ENCODE peak calls at places on chromosomes 12 and 14, in six cellular contexts. Q is H9, O is astrocyte, B is SK-N-SH, L is endodermal cell, S is fibroblast of lung. D is an unnamed sample.

GRCh38 chr12:47276253-47277070 is 196.7 kb upstream of the AMIGO2 start:
- DNase-seq in Q (no peak), O (no peak), B (no peak), L (no peak), S (peak; percentile 79), D (peak; percentile 53)

GRCh38 chr14:81400852-81401251 is 728 bp upstream of the STON2 start:
- DNase-seq in Q (no peak), O (peak; percentile 100), B (no peak), L (no peak), S (peak; percentile 99), D (peak; percentile 98)

GRCh38 chr12:6039894-6040601 is 84.4 kb downstream of the VWF start:
- DNase-seq in Q (peak; percentile 84), O (peak; percentile 34), B (peak; percentile 83), L (peak; percentile 91), S (peak; percentile 57), D (peak; percentile 89)

GRCh38 chr14:58725226-58725625 is 87.5 kb downstream of the DACT1 start:
- DNase-seq in Q (no peak), O (no peak), B (no peak), L (no peak), S (no peak), D (no peak)

GRCh38 chr12:89706551-89707348 is 1.9 kb downstream of the ATP2B1 start:
- DNase-seq in Q (no peak), O (peak; percentile 22), B (peak; percentile 27), L (peak; percentile 58), S (peak; percentile 26), D (peak; percentile 33)

GRCh38 chr12:11580125-11580751 is 69.2 kb upstream of the ETV6 start:
- DNase-seq in Q (no peak), O (peak; percentile 84), B (no peak), L (no peak), S (peak; percentile 89), D (peak; percentile 88)

GRCh38 chr14:54719406-54719805 is 152.5 kb downstream of the SAMD4A start:
- DNase-seq in Q (no peak), O (no peak), B (no peak), L (no peak), S (no peak), D (no peak)

GRCh38 chr12:50344245-50344644 is 52.2 kb downstream of the FAM186A start:
- DNase-seq in Q (no peak), O (no peak), B (no peak), L (no peak), S (no peak), D (no peak)

GRCh38 chr14:88902850-88903249 is 78.4 kb downstream of the TTC8 start:
- DNase-seq in Q (no peak), O (no peak), B (no peak), L (no peak), S (no peak), D (no peak)

GRCh38 chr12:57835366-57836288 is 10.9 kb downstream of the CTDSP2 start:
- DNase-seq in Q (no peak), O (no peak), B (no peak), L (no peak), S (no peak), D (peak; percentile 34)

GRCh38 chr12:66321433-66321832 is 19.1 kb downstream of the HELB start:
- DNase-seq in Q (no peak), O (no peak), B (no peak), L (no peak), S (no peak), D (no peak)

GRCh38 chr14:99064262-99064954 is 207.6 kb downstream of the BCL11B start:
- DNase-seq in Q (peak; percentile 10), O (peak; percentile 26), B (no peak), L (no peak), S (peak; percentile 44), D (peak; percentile 3)

GRCh38 chr12:75784591-75784990 is 247.0 kb downstream of the PHLDA1 start:
- DNase-seq in Q (no peak), O (no peak), B (peak; percentile 72), L (no peak), S (no peak), D (peak; percentile 25)

GRCh38 chr14:94120667-94121335 is 8.6 kb downstream of the IFI27L2 start:
- DNase-seq in Q (no peak), O (peak; percentile 79), B (no peak), L (no peak), S (peak; percentile 83), D (peak; percentile 39)

GRCh38 chr12:47990351-47991105 is 13.7 kb downstream of the COL2A1 start:
- DNase-seq in Q (no peak), O (no peak), B (no peak), L (no peak), S (peak; percentile 2), D (no peak)

GRCh38 chr12:75479963-75480461 is 543 bp upstream of the GLIPR1 start:
- DNase-seq in Q (no peak), O (peak; percentile 92), B (no peak), L (no peak), S (peak; percentile 92), D (peak; percentile 67)

GRCh38 chr12:2498961-2499500 is 295.7 kb upstream of the FKBP4 start:
- DNase-seq in Q (no peak), O (no peak), B (no peak), L (peak; percentile 71), S (no peak), D (no peak)

GRCh38 chr14:104579507-104579906 is at the start of gene C14orf180:
- DNase-seq in Q (no peak), O (no peak), B (peak; percentile 85), L (no peak), S (no peak), D (no peak)

DNA sequence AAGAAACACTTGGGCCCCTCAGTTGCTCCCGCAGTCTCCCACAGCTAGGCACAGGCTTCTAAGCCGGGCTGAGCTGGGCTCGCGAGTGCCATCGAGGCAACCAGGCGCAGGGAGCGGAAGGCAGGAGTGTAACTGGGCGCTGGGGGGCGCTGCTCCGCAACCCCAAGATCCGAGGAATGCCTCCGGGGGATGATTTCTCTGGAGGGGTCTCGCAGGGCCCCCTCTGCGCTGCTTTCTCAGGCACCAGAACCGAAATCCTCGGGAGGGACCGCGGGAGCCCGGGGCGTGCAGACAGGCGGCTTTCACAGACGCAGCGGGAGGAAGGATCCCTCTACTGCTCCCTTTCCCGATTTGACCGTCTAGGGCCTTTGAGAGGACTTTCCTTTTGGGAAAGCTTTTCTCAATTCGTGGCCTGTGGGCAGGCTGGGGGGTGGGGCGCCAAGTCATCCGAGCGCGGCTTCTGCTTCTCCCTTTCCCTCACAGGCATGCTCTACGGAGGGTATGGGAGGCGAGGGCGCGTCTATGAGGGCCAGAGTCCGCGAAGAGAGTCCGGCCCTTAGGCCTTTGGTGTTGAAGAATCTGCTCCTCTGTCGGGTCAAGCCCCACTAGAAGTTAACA is 4.3 kb upstream of the NKX2-1 start:
- DNase-seq in Q (peak; percentile 56), O (no peak), B (no peak), L (peak; percentile 79), S (no peak), D (no peak)
- H3K9me3 ChIP-seq in Q (no peaks in the 10 kb centered on the region), O (no peaks in the 10 kb centered on the region), B (no peaks in the 10 kb centered on the region), L (no peaks in the 10 kb centered on the region), S (no peaks in the 10 kb centered on the region), D (peaks cover 10% of the 10 kb centered on the region)

GRCh38 chr14:87334997-87335675 is 657.8 kb downstream of the GALC start:
- DNase-seq in Q (no peak), O (no peak), B (no peak), L (no peak), S (no peak), D (no peak)

DNA sequence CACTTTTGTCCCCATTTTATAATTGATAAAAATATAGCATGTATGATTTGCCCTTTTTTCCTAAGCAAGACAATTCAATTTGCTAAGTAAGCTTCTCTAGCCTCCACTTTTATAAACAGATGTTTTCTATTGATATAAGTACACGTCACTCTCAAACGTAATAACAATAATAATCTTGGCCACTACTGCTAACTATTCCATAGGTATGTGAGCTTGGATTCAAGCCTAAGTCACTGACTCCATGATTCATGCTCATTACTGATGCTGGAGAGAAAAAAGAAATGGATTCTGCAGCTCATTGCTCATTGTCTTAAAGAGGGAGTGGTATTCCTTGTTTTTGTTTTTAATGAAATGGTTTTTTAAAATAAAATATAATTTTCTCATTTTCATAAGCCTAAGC is 661.0 kb downstream of the GALC start:
- DNase-seq in Q (no peak), O (peak; percentile 78), B (no peak), L (no peak), S (peak; percentile 80), D (peak; percentile 0)
- H3K9ac ChIP-seq in Q (no peak overlapping the region), O (no peak overlapping the region), B (no peak overlapping the region), L (no peak overlapping the region), S (no peak overlapping the region), D (no peak overlapping the region)

DNA sequence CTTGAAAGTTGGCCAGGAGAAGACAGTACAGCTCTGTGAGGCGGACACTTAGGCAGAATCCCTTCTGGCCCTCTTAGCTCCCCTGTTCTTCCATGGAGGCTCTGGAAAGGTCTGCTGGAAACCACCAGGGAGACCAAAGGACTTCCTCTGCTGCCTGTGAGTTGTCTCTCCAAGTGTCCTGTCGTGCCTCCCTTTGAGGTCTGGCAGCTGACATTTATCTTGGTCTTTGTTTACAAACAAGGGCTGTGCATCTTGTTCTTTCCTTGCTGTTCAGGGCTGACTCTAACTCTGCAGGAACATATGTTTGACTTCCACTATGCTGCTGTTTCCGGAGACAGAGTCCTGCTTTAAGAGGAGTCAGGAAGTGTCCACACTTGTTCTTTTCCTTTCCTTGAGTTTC is 159.9 kb upstream of the FRMD6 start:
- DNase-seq in Q (no peak), O (no peak), B (no peak), L (no peak), S (no peak), D (no peak)
- H3K9me3 ChIP-seq in Q (no peaks in the 10 kb centered on the region), O (no peaks in the 10 kb centered on the region), B (no peaks in the 10 kb centered on the region), L (peaks cover 19% of the 10 kb centered on the region), S (no peaks in the 10 kb centered on the region), D (peaks cover 3% of the 10 kb centered on the region)

GRCh38 chr14:61417890-61418455 is 96.6 kb downstream of the PRKCH start:
- DNase-seq in Q (no peak), O (no peak), B (no peak), L (no peak), S (no peak), D (no peak)
- H3K9ac ChIP-seq in Q (no peak overlapping the region), O (no peak overlapping the region), B (no peak overlapping the region), L (no peak overlapping the region), S (no peak overlapping the region), D (no peak overlapping the region)

D was measured in adipocyte.